ENCODE peak calls at places on chromosomes 5 and 9, in five cellular contexts. U is adipocyte; I is endothelial cell; O is stimulated activated CD4-positive, alpha-beta T cell treated with anti-CD3 and anti-CD28 coated beads, Interleukin-1b, Interleukin-23, amount 100 ng/mL, for 4 hours; C is OCI-LY7. X is an unnamed sample.

GRCh38 chr9:132673355-132673754 is 3.1 kb downstream of the GTF3C4 start:
- DNase-seq in O (no peak), U (peak; percentile 77), I (peak; percentile 17), C (peak; percentile 47), X (no peak)

GRCh38 chr9:115614931-115615401 is 497.0 kb upstream of the TNC start:
- DNase-seq in U (peak; percentile 35), C (no peak), I (no peak), O (no peak), X (no peak)

GRCh38 chr5:78888580-78889187 is 96.4 kb downstream of the ARSB start:
- DNase-seq in O (no peak), C (no peak), I (no peak), U (no peak), X (no peak)

GRCh38 chr9:1050125-1050895 is at the start of gene DMRT2:
- DNase-seq in O (no peak), U (peak; percentile 3), I (peak; percentile 91), C (peak; percentile 93), X (peak; percentile 91)

GRCh38 chr5:177377851-177378776 is 6.1 kb upstream of the SLC34A1 start:
- DNase-seq in U (no peak), O (no peak), C (no peak), I (no peak), X (no peak)

GRCh38 chr5:177472460-177473441 is 683 bp downstream of the DBN1 start:
- DNase-seq in O (peak; percentile 40), I (peak; percentile 66), C (peak; percentile 45), U (peak; percentile 66), X (peak; percentile 62)

GRCh38 chr5:14476791-14477435 is 104.7 kb upstream of the OTULINL start:
- DNase-seq in U (peak; percentile 40), I (no peak), C (no peak), O (no peak), X (no peak)

GRCh38 chr9:16128003-16128402 is 575.2 kb downstream of the CCDC171 start:
- DNase-seq in O (no peak), I (no peak), U (no peak), C (no peak), X (no peak)

GRCh38 chr5:112921833-112922817 is at the start of gene REEP5:
- DNase-seq in O (peak; percentile 81), I (peak; percentile 90), C (peak; percentile 90), U (peak; percentile 94), X (peak; percentile 65)

X was measured in D721Med.